ENCODE peak calls at places on chromosomes 5 and 9, in nine cellular contexts. X is iPS DF 6.9; C is suprapubic skin; I is prostate gland; A is adipocyte; L is CD8-positive, alpha-beta memory T cell; W is K562; R is GM23248; D is SJSA1. Q is an unnamed sample.

GRCh38 chr9:92968081-92968480 is 20.8 kb downstream of the FGD3 start:
- DNase-seq in X (no peak), C (peak; percentile 47), I (no peak), A (no peak), L (no peak), W (no peak), R (no peak), D (no peak), Q (no peak)

GRCh38 chr5:124704594-124705284 is 41.7 kb downstream of the ZNF608 start:
- DNase-seq in X (no peak), C (no peak), I (no peak), A (no peak), L (no peak), W (no peak), R (no peak), D (no peak), Q (no peak)

GRCh38 chr9:112334319-112334828 is 955 bp upstream of the PTBP3 start:
- DNase-seq in X (no peak), C (no peak), I (peak; percentile 21), A (peak; percentile 57), L (peak; percentile 43), W (no peak), R (peak; percentile 62), D (peak; percentile 50), Q (peak; percentile 23)

GRCh38 chr9:14428781-14429230 is 114.9 kb upstream of the NFIB start:
- DNase-seq in X (peak; percentile 76), C (peak; percentile 76), I (peak; percentile 73), A (peak; percentile 95), L (no peak), W (peak; percentile 50), R (peak; percentile 77), D (peak; percentile 44), Q (no peak)

GRCh38 chr9:87701931-87702421 is 23.9 kb upstream of the CTSL start:
- DNase-seq in X (no peak), C (no peak), I (no peak), A (peak; percentile 48), L (no peak), W (no peak), R (no peak), D (no peak), Q (no peak)

GRCh38 chr9:134864821-134865190 is 15.8 kb upstream of the FCN2 start:
- DNase-seq in X (no peak), C (peak; percentile 44), I (no peak), A (no peak), L (no peak), W (no peak), R (no peak), D (no peak), Q (no peak)

GRCh38 chr9:127931092-127931881 is 710 bp upstream of the PIP5KL1 start:
- DNase-seq in X (no peak), C (no peak), I (no peak), A (peak; percentile 75), L (no peak), W (peak; percentile 61), R (peak; percentile 90), D (peak; percentile 74), Q (no peak)

GRCh38 chr9:115170674-115171073 is 52.7 kb upstream of the TNC start:
- DNase-seq in X (no peak), C (no peak), I (no peak), A (peak; percentile 58), L (no peak), W (no peak), R (peak; percentile 74), D (peak; percentile 46), Q (no peak)

GRCh38 chr5:88145603-88146467 is 122.8 kb downstream of the TMEM161B start:
- DNase-seq in X (no peak), C (no peak), I (no peak), A (peak; percentile 5), L (no peak), W (peak; percentile 7), R (peak; percentile 23), D (no peak), Q (no peak)

GRCh38 chr5:135891804-135892203 is 3.8 kb downstream of the IL9 start:
- DNase-seq in X (peak; percentile 29), C (no peak), I (no peak), A (no peak), L (no peak), W (no peak), R (no peak), D (no peak), Q (no peak)

GRCh38 chr9:114385412-114386181 is 2.2 kb downstream of the AKNA start:
- DNase-seq in X (no peak), C (peak; percentile 89), I (peak; percentile 44), A (peak; percentile 86), L (peak; percentile 94), W (no peak), R (peak; percentile 96), D (peak; percentile 54), Q (peak; percentile 88)

GRCh38 chr9:111939322-111939721 is 42.7 kb downstream of the UGCG start:
- DNase-seq in X (no peak), C (no peak), I (no peak), A (no peak), L (no peak), W (no peak), R (no peak), D (no peak), Q (no peak)

GRCh38 chr5:119743927-119744326 is 114.6 kb downstream of the FAM170A start:
- DNase-seq in X (peak; percentile 57), C (no peak), I (no peak), A (peak; percentile 26), L (peak; percentile 7), W (peak; percentile 43), R (peak; percentile 21), D (no peak), Q (no peak)

GRCh38 chr5:150912312-150912814 is 7.6 kb upstream of the ZNF300 start:
- DNase-seq in X (no peak), C (no peak), I (no peak), A (no peak), L (no peak), W (no peak), R (no peak), D (no peak), Q (no peak)

GRCh38 chr5:143352691-143353090 is 50.8 kb downstream of the NR3C1 start:
- DNase-seq in X (no peak), C (no peak), I (no peak), A (no peak), L (peak; percentile 33), W (no peak), R (no peak), D (no peak), Q (no peak)

GRCh38 chr5:94267350-94267899 is 351.0 kb downstream of the KIAA0825 start:
- DNase-seq in X (no peak), C (no peak), I (no peak), A (no peak), L (no peak), W (no peak), R (no peak), D (no peak), Q (no peak)

GRCh38 chr5:76836585-76836984 is 13.2 kb upstream of the S100Z start:
- DNase-seq in X (no peak), C (no peak), I (no peak), A (no peak), L (no peak), W (no peak), R (no peak), D (peak; percentile 38), Q (no peak)
- H3K27me3 ChIP-seq in X (no peaks in the 10 kb centered on the region), C (no peaks in the 10 kb centered on the region), I (no peaks in the 10 kb centered on the region), A (no peaks in the 10 kb centered on the region), L (no peaks in the 10 kb centered on the region), W (no peaks in the 10 kb centered on the region), R (no peaks in the 10 kb centered on the region), D (no peaks in the 10 kb centered on the region), Q (no peaks in the 10 kb centered on the region)

GRCh38 chr5:139458580-139459407 is 3.7 kb downstream of the ECSCR start:
- DNase-seq in X (no peak), C (no peak), I (no peak), A (peak; percentile 22), L (peak; percentile 85), W (no peak), R (peak; percentile 94), D (no peak), Q (peak; percentile 78)
- H3K4me3 ChIP-seq in X (no peak overlapping the region), C (no peak overlapping the region), I (no peak overlapping the region), A (no peak overlapping the region), L (no peak overlapping the region), W (no peak overlapping the region), R (no peak overlapping the region), D (no peak overlapping the region), Q (no peak overlapping the region)

GRCh38 chr9:132585954-132586829 is 3.8 kb downstream of the BARHL1 start:
- DNase-seq in X (no peak), C (no peak), I (no peak), A (no peak), L (no peak), W (no peak), R (no peak), D (no peak), Q (no peak)
- H3K27me3 ChIP-seq in X (peaks cover 92% of the 10 kb centered on the region), C (peaks cover 100% of the 10 kb centered on the region), I (peaks cover 60% of the 10 kb centered on the region), A (peaks cover 75% of the 10 kb centered on the region), L (peaks cover 69% of the 10 kb centered on the region), W (peaks cover 16% of the 10 kb centered on the region), R (peaks cover 89% of the 10 kb centered on the region), D (peaks cover 94% of the 10 kb centered on the region), Q (peaks cover 73% of the 10 kb centered on the region)

DNA sequence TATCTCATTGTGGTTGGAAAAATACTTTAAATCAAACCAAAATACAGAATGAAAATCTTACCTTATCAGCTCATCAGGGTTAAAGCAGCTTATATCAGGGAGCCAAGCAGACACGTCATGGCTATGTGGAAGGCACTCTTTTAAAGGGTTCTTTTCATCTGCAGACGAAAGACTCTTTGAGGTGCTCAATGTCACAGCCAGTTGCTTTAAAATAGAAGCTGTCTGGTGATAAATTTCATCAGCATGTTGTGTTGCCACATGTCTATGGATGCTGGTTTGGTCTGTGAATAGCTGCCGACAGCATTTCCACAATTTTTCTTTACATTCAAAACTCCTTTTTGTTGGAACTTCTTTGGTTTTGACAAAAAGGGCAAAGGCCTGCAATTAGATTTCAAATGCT is 7.5 kb downstream of the TSTD2 start:
- DNase-seq in X (no peak), C (no peak), I (no peak), A (no peak), L (no peak), W (no peak), R (no peak), D (no peak), Q (no peak)
- H3K4me3 ChIP-seq in X (no peak overlapping the region), C (no peak overlapping the region), I (no peak overlapping the region), A (no peak overlapping the region), L (no peak overlapping the region), W (no peak overlapping the region), R (no peak overlapping the region), D (no peak overlapping the region), Q (no peak overlapping the region)

GRCh38 chr9:133603165-133603927 is 5.8 kb downstream of the FAM163B start:
- DNase-seq in X (no peak), C (no peak), I (no peak), A (no peak), L (no peak), W (no peak), R (no peak), D (no peak), Q (no peak)
- H3K27me3 ChIP-seq in X (peaks cover under 1% of the 10 kb centered on the region), C (peaks cover 72% of the 10 kb centered on the region), I (peaks cover 9% of the 10 kb centered on the region), A (peaks cover 69% of the 10 kb centered on the region), L (peaks cover 10% of the 10 kb centered on the region), W (peaks cover 9% of the 10 kb centered on the region), R (peaks cover 61% of the 10 kb centered on the region), D (peaks cover 49% of the 10 kb centered on the region), Q (peaks cover 3% of the 10 kb centered on the region)